ENCODE peak calls at places on chromosomes 7 and 10, in five cellular contexts. H, W, E, Z and R are unnamed samples.

GRCh38 chr7:94444808-94445207 is 50.1 kb downstream of the COL1A2 start:
- DNase-seq in H (no peak), W (no peak), E (no peak), Z (no peak), R (no peak)

GRCh38 chr10:93334901-93335312 is 147.2 kb downstream of the MYOF start:
- DNase-seq in H (no peak), W (no peak), E (no peak), Z (no peak), R (no peak)

GRCh38 chr10:102431452-102432124 is 786 bp downstream of the CUEDC2 start:
- DNase-seq in H (no peak), W (no peak), E (peak; percentile 59), Z (no peak), R (no peak)

GRCh38 chr7:32887395-32887794 is 4.2 kb downstream of the KBTBD2 start:
- DNase-seq in H (no peak), W (no peak), E (no peak), Z (no peak), R (no peak)

GRCh38 chr7:107628461-107629064 is 32.1 kb upstream of the SLC26A4 start:
- DNase-seq in H (no peak), W (no peak), E (no peak), Z (no peak), R (no peak)

GRCh38 chr10:96505150-96506136 is 8.3 kb downstream of the TLL2 start:
- DNase-seq in H (no peak), W (no peak), E (no peak), Z (no peak), R (no peak)

GRCh38 chr7:152402384-152403250 is 33.2 kb downstream of the KMT2C start:
- DNase-seq in H (no peak), W (no peak), E (no peak), Z (no peak), R (no peak)

GRCh38 chr10:94314913-94315545 is 47.7 kb downstream of the NOC3L start:
- DNase-seq in H (no peak), W (no peak), E (no peak), Z (no peak), R (peak; percentile 65)

GRCh38 chr7:140674356-140674800 is 1.6 kb downstream of the ADCK2 start:
- DNase-seq in H (no peak), W (no peak), E (no peak), Z (no peak), R (no peak)

GRCh38 chr7:106681815-106682495 is 21.0 kb upstream of the CCDC71L start:
- DNase-seq in H (peak; percentile 13), W (no peak), E (no peak), Z (no peak), R (no peak)

GRCh38 chr7:156739596-156739995 is 99.0 kb downstream of the RNF32 start:
- DNase-seq in H (no peak), W (no peak), E (no peak), Z (no peak), R (no peak)

GRCh38 chr7:100861616-100861985 is 5.6 kb upstream of the TRIP6 start:
- DNase-seq in H (no peak), W (no peak), E (no peak), Z (no peak), R (no peak)

GRCh38 chr10:42951486-42952251 is 125.2 kb upstream of the RET start:
- DNase-seq in H (no peak), W (no peak), E (peak; percentile 11), Z (no peak), R (no peak)

GRCh38 chr7:65731562-65732035 is 141.3 kb upstream of the VKORC1L1 start:
- DNase-seq in H (no peak), W (no peak), E (peak; percentile 80), Z (no peak), R (no peak)

GRCh38 chr7:112763996-112764395 is 26.2 kb downstream of the TMEM168 start:
- DNase-seq in H (no peak), W (no peak), E (no peak), Z (no peak), R (no peak)

GRCh38 chr10:103757531-103758293 is 97.7 kb downstream of the SH3PXD2A start:
- DNase-seq in H (peak; percentile 65), W (no peak), E (peak; percentile 14), Z (no peak), R (no peak)

GRCh38 chr7:67364441-67365017 is 367.9 kb downstream of the TYW1 start:
- DNase-seq in H (no peak), W (no peak), E (no peak), Z (no peak), R (no peak)

GRCh38 chr10:624605-625334 is 64.7 kb downstream of the DIP2C start:
- DNase-seq in H (no peak), W (peak; percentile 38), E (peak; percentile 58), Z (no peak), R (peak; percentile 69)

GRCh38 chr7:105387621-105388372 is 924 bp downstream of the SRPK2 start:
- DNase-seq in H (peak; percentile 71), W (no peak), E (peak; percentile 81), Z (no peak), R (peak; percentile 28)

GRCh38 chr10:7494034-7494433 is 83.2 kb upstream of the SFMBT2 start:
- DNase-seq in H (no peak), W (no peak), E (no peak), Z (no peak), R (no peak)

GRCh38 chr10:33129987-33130386 is 172.0 kb upstream of the ITGB1 start:
- DNase-seq in H (no peak), W (no peak), E (no peak), Z (no peak), R (no peak)

GRCh38 chr10:98045785-98046389 is 15.5 kb upstream of the CRTAC1 start:
- DNase-seq in H (peak; percentile 76), W (peak; percentile 49), E (peak; percentile 66), Z (no peak), R (peak; percentile 52)

GRCh38 chr7:142496545-142496991 is 238.7 kb upstream of the PRSS58 start:
- DNase-seq in H (no peak), W (no peak), E (peak; percentile 63), Z (no peak), R (peak; percentile 18)

GRCh38 chr7:154532771-154533170 is 470.2 kb downstream of the PAXIP1 start:
- DNase-seq in H (no peak), W (no peak), E (no peak), Z (no peak), R (no peak)

GRCh38 chr10:102713483-102713813 is 749 bp downstream of the ARL3 start:
- DNase-seq in H (peak; percentile 97), W (no peak), E (no peak), Z (no peak), R (no peak)

GRCh38 chr7:43591551-43592180 is 8.8 kb downstream of the STK17A start:
- DNase-seq in H (no peak), W (no peak), E (no peak), Z (no peak), R (peak; percentile 31)

GRCh38 chr10:104253576-104254410 is 899 bp upstream of the GSTO1 start:
- DNase-seq in H (no peak), W (no peak), E (no peak), Z (no peak), R (peak; percentile 46)

GRCh38 chr10:54282012-54282411 is 519.0 kb downstream of the PCDH15 start:
- DNase-seq in H (no peak), W (no peak), E (no peak), Z (no peak), R (no peak)

GRCh38 chr7:47601119-47601880 is 19.4 kb upstream of the TNS3 start:
- DNase-seq in H (no peak), W (no peak), E (no peak), Z (no peak), R (peak; percentile 40)

GRCh38 chr10:65753532-65753931 is 1172.3 kb upstream of the LRRTM3 start:
- DNase-seq in H (no peak), W (no peak), E (no peak), Z (no peak), R (no peak)

GRCh38 chr7:82562716-82563404 is 119.3 kb upstream of the CACNA2D1 start:
- DNase-seq in H (no peak), W (no peak), E (no peak), Z (no peak), R (no peak)

GRCh38 chr7:82559203-82559805 is 115.7 kb upstream of the CACNA2D1 start:
- DNase-seq in H (peak; percentile 53), W (no peak), E (no peak), Z (no peak), R (no peak)
- TF ChIP-seq KDM1A in H (no peak), W (no peak), E (no peak), Z (no peak), R (no peak)

GRCh38 chr7:50446542-50446960 is 3.6 kb downstream of the FIGNL1 start:
- DNase-seq in H (no peak), W (no peak), E (no peak), Z (peak; percentile 62), R (peak; percentile 39)
- TF ChIP-seq KDM1A in H (no peak), W (no peak), E (no peak), Z (no peak), R (no peak)

GRCh38 chr7:2263176-2263575 is 21.1 kb downstream of the NUDT1 start:
- DNase-seq in H (no peak), W (no peak), E (no peak), Z (no peak), R (no peak)

GRCh38 chr7:2264158-2264557 is 22.1 kb downstream of the NUDT1 start:
- DNase-seq in H (no peak), W (no peak), E (no peak), Z (no peak), R (no peak)

GRCh38 chr7:2260820-2261219 is 18.8 kb downstream of the NUDT1 start:
- DNase-seq in H (peak; percentile 88), W (no peak), E (no peak), Z (no peak), R (no peak)

GRCh38 chr7:2259480-2259879 is 17.5 kb downstream of the NUDT1 start:
- DNase-seq in H (no peak), W (no peak), E (no peak), Z (no peak), R (no peak)

DNA sequence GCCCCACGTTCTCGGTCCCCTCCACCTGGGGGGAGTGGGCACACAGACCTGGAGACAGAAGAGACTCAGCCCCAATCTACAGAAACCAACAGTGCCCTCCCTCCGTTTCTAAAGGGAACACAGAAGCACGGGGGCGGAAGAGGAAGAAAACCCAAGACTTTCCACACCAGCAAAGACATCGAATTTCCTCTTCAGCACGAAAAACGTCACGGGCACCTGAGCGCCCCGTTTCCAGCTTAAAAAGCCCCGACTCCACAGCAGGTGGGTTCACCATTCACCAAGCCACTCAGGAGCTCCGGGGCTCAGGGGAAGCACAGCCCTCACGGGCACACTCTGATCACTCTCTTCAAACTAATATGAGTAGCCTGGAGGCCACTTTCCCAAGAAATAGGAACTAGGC is 19.6 kb downstream of the NUDT1 start:
- DNase-seq in H (no peak), W (no peak), E (no peak), Z (no peak), R (no peak)
- TF ChIP-seq KDM1A in H (no peak), W (no peak), E (no peak), Z (no peak), R (no peak)

GRCh38 chr7:50953303-50953702 is 170.6 kb upstream of the GRB10 start:
- DNase-seq in H (no peak), W (no peak), E (no peak), Z (no peak), R (no peak)

GRCh38 chr7:50954716-50955115 is 172.0 kb upstream of the GRB10 start:
- DNase-seq in H (no peak), W (no peak), E (no peak), Z (no peak), R (no peak)

GRCh38 chr7:50952544-50952943 is 169.8 kb upstream of the GRB10 start:
- DNase-seq in H (no peak), W (no peak), E (no peak), Z (no peak), R (no peak)

GRCh38 chr7:50954245-50954644 is 171.5 kb upstream of the GRB10 start:
- DNase-seq in H (no peak), W (no peak), E (no peak), Z (no peak), R (no peak)

GRCh38 chr7:50953820-50954219 is 171.1 kb upstream of the GRB10 start:
- DNase-seq in H (no peak), W (peak; percentile 23), E (no peak), Z (no peak), R (peak; percentile 14)
- TF ChIP-seq KDM1A in H (no peak), W (no peak), E (no peak), Z (no peak), R (no peak)